ENCODE peak calls at places on chromosomes 16 and 17, in seven cellular contexts. O is pancreas, W is lower leg skin, B is cardiac fibroblast, F is kidney epithelial cell, E is mesendoderm, Y is hepatocyte. J is an unnamed sample.

GRCh38 chr16:68636064-68636551 is 9.0 kb upstream of the CDH3 start:
- DNase-seq in B (no peak), O (no peak), F (no peak), Y (no peak), E (peak), W (no peak), J (no peak)

GRCh38 chr16:87582221-87582965 is 19.9 kb upstream of the JPH3 start:
- DNase-seq in W (peak), Y (no peak), O (no peak), F (no peak), B (peak), E (no peak), J (no peak)

GRCh38 chr16:2151188-2152091 is 3.0 kb downstream of the RAB26 start:
- DNase-seq in Y (no peak), O (no peak), B (no peak), F (no peak), E (peak), W (no peak), J (no peak)

GRCh38 chr16:760498-761343 is at the start of gene MSLN:
- DNase-seq in O (no peak), E (no peak), W (no peak), Y (no peak), B (peak), F (no peak), J (peak)

GRCh38 chr16:89721644-89722391 is 481 bp downstream of the ZNF276 start:
- DNase-seq in F (no peak), O (no peak), E (peak), W (peak), B (peak), Y (peak), J (peak)

GRCh38 chr16:58098207-58099096 is 30.7 kb downstream of the CFAP20 start:
- DNase-seq in F (no peak), W (no peak), B (no peak), O (no peak), E (peak), Y (peak), J (no peak)

GRCh38 chr16:69799601-69800000 is 37.5 kb downstream of the WWP2 start:
- DNase-seq in B (no peak), F (no peak), Y (peak), O (no peak), E (no peak), W (no peak), J (no peak)

GRCh38 chr16:1642148-1642547 is 30.0 kb downstream of the CRAMP1 start:
- DNase-seq in O (no peak), F (no peak), E (no peak), B (no peak), Y (no peak), W (no peak), J (no peak)

GRCh38 chr16:4071686-4072561 is 44.3 kb downstream of the ADCY9 start:
- DNase-seq in E (no peak), Y (no peak), B (no peak), O (no peak), W (no peak), F (no peak), J (no peak)

GRCh38 chr16:86604436-86605220 is 26.3 kb downstream of the FOXL1 start:
- DNase-seq in F (no peak), E (no peak), W (peak), B (no peak), O (no peak), Y (no peak), J (peak)

GRCh38 chr17:39555368-39555767 is 52.4 kb downstream of the NEUROD2 start:
- DNase-seq in B (no peak), F (no peak), Y (no peak), O (no peak), W (peak), E (no peak), J (no peak)

GRCh38 chr16:89841275-89841674 is 13.0 kb downstream of the SPIRE2 start:
- DNase-seq in W (no peak), F (no peak), E (no peak), Y (no peak), O (no peak), B (no peak), J (no peak)

GRCh38 chr16:11507350-11507749 is 79.4 kb downstream of the LITAF start:
- DNase-seq in B (no peak), Y (no peak), O (no peak), W (no peak), F (no peak), E (no peak), J (no peak)
- H3K4me3 ChIP-seq in B (no peak), Y (no peak), O (no peak), W (no peak), F (no peak), E (no peak), J (no peak)

GRCh38 chr17:48728232-48729231 is at the start of gene HOXB13:
- DNase-seq in E (peak), B (peak), O (no peak), F (no peak), W (no peak), Y (peak), J (no peak)
- H3K4me3 ChIP-seq in E (peak), B (no peak), O (no peak), F (no peak), W (no peak), Y (peak), J (peak)

GRCh38 chr17:8160741-8161221 is 2.0 kb downstream of the VAMP2 start:
- DNase-seq in W (peak), E (no peak), B (no peak), O (peak), F (no peak), Y (no peak), J (no peak)
- H3K4me3 ChIP-seq in W (no peak), E (no peak), B (no peak), O (no peak), F (no peak), Y (no peak), J (no peak)

DNA sequence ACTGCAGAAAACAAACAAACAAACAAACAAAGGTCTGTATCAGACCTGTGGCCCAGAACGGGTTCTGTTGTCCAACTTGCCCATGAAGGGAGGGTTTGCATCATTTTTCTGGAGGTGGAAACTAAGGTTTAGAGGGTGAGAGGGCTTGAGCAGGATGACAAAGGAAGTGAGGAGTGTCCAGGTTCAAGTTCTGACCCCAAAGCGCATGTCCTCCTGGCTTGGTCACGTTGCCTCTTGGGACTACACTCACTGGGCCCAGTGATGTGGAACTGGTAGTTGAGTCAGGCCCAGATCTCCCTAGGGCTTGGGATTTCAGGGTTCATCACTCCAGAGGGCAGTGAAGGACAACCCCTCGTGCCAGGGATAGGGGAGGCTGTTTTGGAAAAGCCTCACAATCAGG is 1.8 kb downstream of the SREBF1 start:
- DNase-seq in E (no peak), Y (no peak), F (no peak), B (no peak), W (no peak), O (no peak), J (peak)
- H3K4me3 ChIP-seq in E (no peak), Y (no peak), F (no peak), B (peak), W (no peak), O (no peak), J (no peak)

GRCh38 chr17:21376585-21376834 is 353 bp downstream of the KCNJ12 start:
- DNase-seq in F (no peak), E (no peak), B (no peak), O (no peak), W (no peak), Y (no peak), J (no peak)
- H3K4me3 ChIP-seq in F (peak), E (no peak), B (peak), O (no peak), W (peak), Y (peak), J (peak)

DNA sequence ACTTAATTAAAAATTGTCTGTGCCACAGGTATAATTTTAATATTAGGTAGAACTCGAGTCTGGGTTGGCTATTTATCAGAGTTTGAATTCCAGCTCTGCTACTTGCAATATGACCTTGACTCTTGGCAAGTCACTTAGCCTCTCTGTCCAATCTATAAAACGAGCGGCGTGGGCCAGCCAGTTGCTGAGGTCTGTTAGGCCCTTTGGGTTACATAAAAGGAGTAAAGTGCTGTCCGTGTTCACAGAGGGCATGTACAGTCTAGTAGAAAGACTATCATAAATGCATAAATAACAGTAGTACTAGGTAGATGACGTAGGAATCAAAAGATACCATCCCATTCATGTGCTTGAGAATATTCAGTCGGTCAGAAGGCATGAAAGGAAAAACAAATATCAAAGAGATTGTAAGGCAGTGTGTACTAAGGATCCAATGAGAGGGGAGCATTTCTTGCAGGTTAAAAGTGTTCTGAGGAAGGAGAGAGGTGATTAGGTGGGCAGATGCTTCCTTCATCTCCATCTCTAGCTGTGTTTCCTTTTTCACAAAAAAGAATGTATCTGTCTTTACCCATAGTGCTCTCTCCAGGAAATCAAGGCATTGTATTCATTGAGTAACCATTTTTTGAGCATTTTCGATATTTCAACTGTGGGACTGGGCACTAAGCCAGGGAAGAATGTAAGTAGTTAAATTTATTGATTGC is 2.4 kb downstream of the TNRC6A start:
- DNase-seq in Y (no peak), B (no peak), E (no peak), W (no peak), F (no peak), O (peak), J (peak)
- H3K4me3 ChIP-seq in Y (no peak), B (no peak), E (no peak), W (no peak), F (no peak), O (no peak), J (no peak)

GRCh38 chr17:9646556-9646905 is 1.2 kb downstream of the USP43 start:
- DNase-seq in B (no peak), E (peak), F (no peak), O (no peak), Y (no peak), W (peak), J (no peak)

GRCh38 chr17:9645858-9646555 is 690 bp downstream of the USP43 start:
- DNase-seq in E (peak), Y (peak), F (no peak), W (peak), B (no peak), O (peak), J (peak)

GRCh38 chr17:9647014-9647413 is 1.7 kb downstream of the USP43 start:
- DNase-seq in F (no peak), O (no peak), B (no peak), W (peak), Y (peak), E (peak), J (peak)

GRCh38 chr17:9644910-9645751 is at the start of gene USP43:
- DNase-seq in O (peak), F (no peak), B (peak), E (peak), W (peak), Y (peak), J (peak)

GRCh38 chr17:9643611-9644010 is 1.7 kb upstream of the USP43 start:
- DNase-seq in F (no peak), E (no peak), W (no peak), O (no peak), B (no peak), Y (no peak), J (no peak)
- H3K4me3 ChIP-seq in F (no peak), E (no peak), W (no peak), O (no peak), B (no peak), Y (no peak), J (no peak)

GRCh38 chr17:3818786-3819185 is 17.8 kb upstream of the ITGAE start:
- DNase-seq in E (no peak), O (no peak), B (peak), Y (no peak), F (no peak), W (no peak), J (no peak)
- H3K4me3 ChIP-seq in E (no peak), O (no peak), B (no peak), Y (no peak), F (no peak), W (no peak), J (no peak)